ENCODE peak calls at places on chromosomes 1 and 21, in four cellular contexts. E, J, G and C are unnamed samples.

GRCh38 chr1:51583532-51583931 is 33.4 kb upstream of the OSBPL9 start:
- DNase-seq in E (no peak), J (no peak), G (no peak), C (no peak)

GRCh38 chr1:243316366-243316989 is 60.6 kb downstream of the SDCCAG8 start:
- DNase-seq in E (no peak), J (no peak), G (no peak), C (no peak)

GRCh38 chr1:219771039-219771438 is 157.3 kb downstream of the SLC30A10 start:
- DNase-seq in E (peak; percentile 100), J (no peak), G (no peak), C (peak; percentile 100)

GRCh38 chr1:11019971-11020370 is 7.5 kb downstream of the TARDBP start:
- DNase-seq in E (no peak), J (no peak), G (no peak), C (no peak)

GRCh38 chr1:245764040-245764439 is 609.3 kb downstream of the KIF26B start:
- DNase-seq in E (no peak), J (no peak), G (no peak), C (peak; percentile 46)

GRCh38 chr1:161932668-161933067 is 91.0 kb downstream of the OLFML2B start:
- DNase-seq in E (no peak), J (no peak), G (no peak), C (no peak)

GRCh38 chr1:97136971-97137370 is 415.4 kb downstream of the PTBP2 start:
- DNase-seq in E (no peak), J (no peak), G (no peak), C (no peak)

GRCh38 chr21:45853703-45854342 is 127.7 kb upstream of the COL6A1 start:
- DNase-seq in E (peak; percentile 36), J (no peak), G (no peak), C (no peak)

GRCh38 chr1:36784147-36784862 is 250.0 kb downstream of the GRIK3 start:
- DNase-seq in E (no peak), J (no peak), G (no peak), C (no peak)

GRCh38 chr21:36534656-36535055 is 54.7 kb upstream of the CLDN14 start:
- DNase-seq in E (no peak), J (no peak), G (no peak), C (no peak)

GRCh38 chr1:224874775-224875174 is 54.7 kb upstream of the DNAH14 start:
- DNase-seq in E (no peak), J (no peak), G (no peak), C (peak; percentile 46)

GRCh38 chr1:9785406-9785805 is 38.4 kb downstream of the CLSTN1 start:
- DNase-seq in E (no peak), J (no peak), G (no peak), C (no peak)

GRCh38 chr1:58976294-58976693 is 192.4 kb upstream of the JUN start:
- DNase-seq in E (no peak), J (no peak), G (no peak), C (no peak)

GRCh38 chr1:156596426-156596825 is 4.8 kb downstream of the NAXE start:
- DNase-seq in E (no peak), J (no peak), G (no peak), C (no peak)

GRCh38 chr1:217734973-217735372 is 103.8 kb downstream of the SPATA17 start:
- DNase-seq in E (peak; percentile 68), J (no peak), G (no peak), C (peak; percentile 80)

GRCh38 chr1:85628791-85629531 is 48.4 kb downstream of the CCN1 start:
- DNase-seq in E (peak; percentile 68), J (no peak), G (peak; percentile 50), C (peak; percentile 94)

GRCh38 chr1:229556551-229556950 is 2.0 kb downstream of the ABCB10 start:
- DNase-seq in E (no peak), J (no peak), G (no peak), C (no peak)